ENCODE peak calls at places on chromosome 19, in ten cellular contexts. I is GM20000; E is stimulated activated CD8-positive, alpha-beta memory T cell treated with anti-CD3 and anti-CD28 coated beads, Interleukin-7, amount 100 ng/mL, for 1 hour; F is HFFc6; X is ELR; K is activated T-cell treated with anti-CD3 and anti-CD28 coated beads, Interleukin-2, amount 50 U/mL, for 1 hour; M is WTC11; D is T-cell; H is MCF 10A; W is nucleus accumbens. O is an unnamed sample.

GRCh38 chr19:35752746-35753350 is 4.0 kb downstream of the HSPB6 start:
- DNase-seq in K (no peak), M (no peak), D (no peak), F (no peak), W (no peak), I (no peak), X (no peak), H (no peak), E (no peak), O (no peak)

GRCh38 chr19:16197188-16197621 is 506 bp upstream of the AP1M1 start:
- DNase-seq in F (peak), X (peak), K (no peak), D (no peak), M (no peak), H (peak), I (no peak), W (no peak), E (no peak), O (no peak)

GRCh38 chr19:3285647-3286176 is 61.3 kb downstream of the CELF5 start:
- DNase-seq in I (peak), D (peak), H (no peak), K (peak), X (no peak), W (no peak), M (no peak), F (no peak), E (no peak), O (no peak)

GRCh38 chr19:55113570-55114039 is 3.8 kb downstream of the PPP1R12C start:
- DNase-seq in I (peak), K (no peak), X (peak), D (no peak), W (no peak), E (no peak), H (no peak), M (peak), F (peak), O (no peak)

GRCh38 chr19:54207908-54208783 is 7.5 kb downstream of the RPS9 start:
- DNase-seq in M (no peak), K (no peak), X (peak), H (peak), D (peak), I (peak), E (no peak), F (no peak), W (no peak), O (no peak)

GRCh38 chr19:15283141-15283885 is 49.0 kb downstream of the BRD4 start:
- DNase-seq in I (no peak), E (no peak), F (peak), M (no peak), D (no peak), K (no peak), X (peak), W (no peak), H (peak), O (no peak)

GRCh38 chr19:51696606-51697005 is 3.5 kb downstream of the SPACA6 start:
- DNase-seq in W (no peak), E (no peak), H (no peak), X (no peak), K (no peak), M (no peak), F (no peak), D (no peak), I (no peak), O (no peak)

GRCh38 chr19:50414850-50415660 is 3.7 kb upstream of the SPIB start:
- DNase-seq in X (peak), W (no peak), K (peak), D (peak), F (peak), H (peak), M (peak), E (peak), I (peak), O (no peak)

GRCh38 chr19:16628984-16629691 is 1.1 kb upstream of the MED26 start:
- DNase-seq in W (no peak), E (no peak), M (no peak), F (peak), H (peak), X (no peak), K (no peak), D (no peak), I (peak), O (no peak)